ENCODE peak calls at places on chromosome 14, in ten cellular contexts. One of them, this sample, is unnamed.

GRCh38 chr14:96100171-96101064 is 61.3 kb downstream of the C14orf132 start:
- DNase-seq in mesendoderm: peak
- DNase-seq in prostate gland: peak
- DNase-seq in AG04450: peak
- DNase-seq in mucosa of descending colon: peak
- DNase-seq in choroid plexus epithelial cell: peak
- DNase-seq in HFF-Myc: peak
- DNase-seq in aorta: peak
- DNase-seq in fibroblast of mammary gland: peak
- DNase-seq in coronary artery: peak
- DNase-seq in this sample: no peak

GRCh38 chr14:68576496-68577244 is 216.2 kb downstream of the ZFP36L1 start:
- DNase-seq in mucosa of descending colon: no peak
- DNase-seq in AG04450: no peak
- DNase-seq in aorta: no peak
- DNase-seq in coronary artery: no peak
- DNase-seq in prostate gland: no peak
- DNase-seq in mesendoderm: no peak
- DNase-seq in HFF-Myc: no peak
- DNase-seq in fibroblast of mammary gland: peak
- DNase-seq in choroid plexus epithelial cell: peak
- DNase-seq in this sample: no peak

GRCh38 chr14:61080591-61081010 is 99.6 kb downstream of the SLC38A6 start:
- DNase-seq in HFF-Myc: peak
- DNase-seq in coronary artery: no peak
- DNase-seq in mucosa of descending colon: no peak
- DNase-seq in aorta: no peak
- DNase-seq in fibroblast of mammary gland: peak
- DNase-seq in choroid plexus epithelial cell: peak
- DNase-seq in prostate gland: no peak
- DNase-seq in mesendoderm: peak
- DNase-seq in AG04450: peak
- DNase-seq in this sample: peak

GRCh38 chr14:72781476-72782181 is 112.3 kb downstream of the DPF3 start:
- DNase-seq in mesendoderm: peak
- DNase-seq in coronary artery: peak
- DNase-seq in fibroblast of mammary gland: peak
- DNase-seq in AG04450: no peak
- DNase-seq in choroid plexus epithelial cell: peak
- DNase-seq in prostate gland: no peak
- DNase-seq in aorta: no peak
- DNase-seq in HFF-Myc: no peak
- DNase-seq in mucosa of descending colon: no peak
- DNase-seq in this sample: peak

GRCh38 chr14:101475468-101476257 is 85.6 kb upstream of the DIO3 start:
- DNase-seq in prostate gland: no peak
- DNase-seq in choroid plexus epithelial cell: peak
- DNase-seq in coronary artery: peak
- DNase-seq in mesendoderm: no peak
- DNase-seq in aorta: no peak
- DNase-seq in AG04450: peak
- DNase-seq in mucosa of descending colon: no peak
- DNase-seq in HFF-Myc: peak
- DNase-seq in fibroblast of mammary gland: peak
- DNase-seq in this sample: peak

GRCh38 chr14:75010472-75010871 is 7.8 kb downstream of the EIF2B2 start:
- DNase-seq in HFF-Myc: no peak
- DNase-seq in prostate gland: no peak
- DNase-seq in mesendoderm: no peak
- DNase-seq in aorta: no peak
- DNase-seq in mucosa of descending colon: no peak
- DNase-seq in AG04450: no peak
- DNase-seq in choroid plexus epithelial cell: peak
- DNase-seq in fibroblast of mammary gland: peak
- DNase-seq in coronary artery: no peak
- DNase-seq in this sample: no peak

GRCh38 chr14:77823378-77823777 is 23.5 kb downstream of the ADCK1 start:
- DNase-seq in mucosa of descending colon: no peak
- DNase-seq in coronary artery: no peak
- DNase-seq in mesendoderm: no peak
- DNase-seq in choroid plexus epithelial cell: no peak
- DNase-seq in fibroblast of mammary gland: no peak
- DNase-seq in AG04450: no peak
- DNase-seq in aorta: no peak
- DNase-seq in prostate gland: no peak
- DNase-seq in HFF-Myc: no peak
- DNase-seq in this sample: no peak

GRCh38 chr14:58746261-58746660 is 108.5 kb downstream of the DACT1 start:
- DNase-seq in fibroblast of mammary gland: peak
- DNase-seq in aorta: no peak
- DNase-seq in AG04450: peak
- DNase-seq in mesendoderm: no peak
- DNase-seq in HFF-Myc: no peak
- DNase-seq in choroid plexus epithelial cell: peak
- DNase-seq in mucosa of descending colon: no peak
- DNase-seq in coronary artery: no peak
- DNase-seq in prostate gland: peak
- DNase-seq in this sample: no peak

GRCh38 chr14:29527286-29527685 is 400.4 kb downstream of the PRKD1 start:
- DNase-seq in AG04450: no peak
- DNase-seq in fibroblast of mammary gland: no peak
- DNase-seq in prostate gland: no peak
- DNase-seq in mucosa of descending colon: no peak
- DNase-seq in mesendoderm: no peak
- DNase-seq in HFF-Myc: no peak
- DNase-seq in choroid plexus epithelial cell: no peak
- DNase-seq in aorta: no peak
- DNase-seq in coronary artery: no peak
- DNase-seq in this sample: no peak

GRCh38 chr14:43041976-43042375 is 1435.3 kb downstream of the LRFN5 start:
- DNase-seq in choroid plexus epithelial cell: no peak
- DNase-seq in AG04450: no peak
- DNase-seq in mucosa of descending colon: no peak
- DNase-seq in aorta: no peak
- DNase-seq in HFF-Myc: no peak
- DNase-seq in fibroblast of mammary gland: no peak
- DNase-seq in prostate gland: no peak
- DNase-seq in mesendoderm: no peak
- DNase-seq in coronary artery: no peak
- DNase-seq in this sample: no peak

GRCh38 chr14:68938515-68939423 is 40.3 kb downstream of the ACTN1 start:
- DNase-seq in mesendoderm: peak
- DNase-seq in mucosa of descending colon: peak
- DNase-seq in coronary artery: no peak
- DNase-seq in choroid plexus epithelial cell: peak
- DNase-seq in fibroblast of mammary gland: no peak
- DNase-seq in prostate gland: peak
- DNase-seq in HFF-Myc: no peak
- DNase-seq in aorta: peak
- DNase-seq in AG04450: no peak
- DNase-seq in this sample: no peak

DNA sequence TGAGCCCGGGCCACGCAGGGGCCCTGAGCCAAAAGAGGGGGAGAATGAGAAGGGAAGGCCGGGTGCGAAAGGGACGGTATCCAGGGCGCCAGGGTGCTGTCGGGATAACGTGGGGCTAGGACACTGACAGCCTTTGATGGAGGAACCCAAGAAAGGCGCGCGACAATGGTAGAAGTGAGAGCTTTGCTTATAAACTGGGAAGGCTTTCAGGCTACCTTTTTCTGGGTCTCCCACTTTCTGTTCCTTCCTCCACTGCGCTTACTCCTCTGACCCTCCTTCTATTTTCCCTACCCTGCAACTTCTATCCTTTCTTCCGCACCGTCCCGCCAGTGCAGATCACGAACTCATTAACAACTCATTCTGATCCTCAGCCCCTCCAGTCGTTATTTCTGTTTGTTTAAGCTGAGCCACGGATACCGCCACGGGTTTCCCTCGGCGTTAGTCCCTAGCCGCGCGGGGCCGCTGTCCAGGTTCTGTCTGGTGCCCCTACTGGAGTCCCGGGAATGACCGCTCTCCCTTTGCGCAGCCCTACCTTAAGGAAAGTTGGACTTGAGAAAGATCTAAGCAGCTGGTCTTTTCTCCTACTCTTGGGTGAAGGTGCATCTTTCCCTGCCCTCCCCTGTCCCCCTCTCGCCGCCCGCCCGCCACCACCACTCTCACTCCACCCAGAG is 3.0 kb downstream of the SSTR1 start:
- DNase-seq in HFF-Myc: no peak
- DNase-seq in fibroblast of mammary gland: peak
- DNase-seq in mesendoderm: no peak
- DNase-seq in choroid plexus epithelial cell: peak
- DNase-seq in AG04450: no peak
- DNase-seq in mucosa of descending colon: peak
- DNase-seq in aorta: no peak
- DNase-seq in coronary artery: no peak
- DNase-seq in prostate gland: no peak
- DNase-seq in this sample: no peak
- H3K4me3 ChIP-seq in HFF-Myc: peak
- H3K4me3 ChIP-seq in fibroblast of mammary gland: peak
- H3K4me3 ChIP-seq in mesendoderm: no peak
- H3K4me3 ChIP-seq in choroid plexus epithelial cell: no peak
- H3K4me3 ChIP-seq in AG04450: peak
- H3K4me3 ChIP-seq in mucosa of descending colon: no peak
- H3K4me3 ChIP-seq in aorta: peak
- H3K4me3 ChIP-seq in coronary artery: peak
- H3K4me3 ChIP-seq in prostate gland: no peak
- H3K4me3 ChIP-seq in this sample: peak

DNA sequence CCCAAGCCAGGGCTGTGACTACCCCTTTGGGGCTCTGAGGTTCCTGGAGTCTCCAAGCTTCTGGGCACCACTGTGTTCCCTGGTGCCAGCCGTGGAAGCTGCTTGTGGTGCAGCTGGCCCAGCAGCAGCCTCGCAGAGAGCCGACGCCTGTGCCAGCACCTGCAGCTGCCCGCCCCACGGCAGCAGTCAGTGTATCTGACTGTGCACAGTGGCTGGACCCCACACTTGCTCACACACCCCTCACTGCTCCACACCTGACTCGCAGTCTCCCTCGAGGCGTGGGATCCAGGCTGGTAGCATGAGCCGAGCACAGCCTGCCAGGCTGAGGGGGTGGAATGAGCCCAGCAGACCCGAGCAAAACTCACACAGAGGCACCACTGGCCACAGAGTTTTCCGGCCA is 325.2 kb downstream of the PCNX1 start:
- DNase-seq in mucosa of descending colon: no peak
- DNase-seq in mesendoderm: no peak
- DNase-seq in aorta: no peak
- DNase-seq in HFF-Myc: no peak
- DNase-seq in AG04450: no peak
- DNase-seq in choroid plexus epithelial cell: no peak
- DNase-seq in fibroblast of mammary gland: no peak
- DNase-seq in prostate gland: no peak
- DNase-seq in coronary artery: no peak
- DNase-seq in this sample: no peak
- H3K4me3 ChIP-seq in mucosa of descending colon: no peak
- H3K4me3 ChIP-seq in mesendoderm: no peak
- H3K4me3 ChIP-seq in aorta: no peak
- H3K4me3 ChIP-seq in HFF-Myc: no peak
- H3K4me3 ChIP-seq in AG04450: no peak
- H3K4me3 ChIP-seq in choroid plexus epithelial cell: no peak
- H3K4me3 ChIP-seq in fibroblast of mammary gland: no peak
- H3K4me3 ChIP-seq in prostate gland: no peak
- H3K4me3 ChIP-seq in coronary artery: no peak
- H3K4me3 ChIP-seq in this sample: no peak

GRCh38 chr14:94768521-94769412 is 1.1 kb downstream of the GSC start:
- DNase-seq in mucosa of descending colon: no peak
- DNase-seq in fibroblast of mammary gland: peak
- DNase-seq in HFF-Myc: no peak
- DNase-seq in coronary artery: no peak
- DNase-seq in choroid plexus epithelial cell: no peak
- DNase-seq in AG04450: no peak
- DNase-seq in prostate gland: no peak
- DNase-seq in aorta: no peak
- DNase-seq in mesendoderm: peak
- DNase-seq in this sample: no peak
- H3K4me3 ChIP-seq in mucosa of descending colon: no peak
- H3K4me3 ChIP-seq in fibroblast of mammary gland: peak
- H3K4me3 ChIP-seq in HFF-Myc: no peak
- H3K4me3 ChIP-seq in coronary artery: peak
- H3K4me3 ChIP-seq in choroid plexus epithelial cell: no peak
- H3K4me3 ChIP-seq in AG04450: no peak
- H3K4me3 ChIP-seq in prostate gland: peak
- H3K4me3 ChIP-seq in aorta: no peak
- H3K4me3 ChIP-seq in mesendoderm: peak
- H3K4me3 ChIP-seq in this sample: peak

GRCh38 chr14:22493143-22493542 is 95.9 kb downstream of the DAD1 start:
- DNase-seq in mesendoderm: no peak
- DNase-seq in coronary artery: no peak
- DNase-seq in AG04450: no peak
- DNase-seq in HFF-Myc: no peak
- DNase-seq in mucosa of descending colon: no peak
- DNase-seq in aorta: no peak
- DNase-seq in choroid plexus epithelial cell: no peak
- DNase-seq in prostate gland: no peak
- DNase-seq in fibroblast of mammary gland: no peak
- DNase-seq in this sample: no peak

GRCh38 chr14:22491683-22492483 is 97.1 kb downstream of the DAD1 start:
- DNase-seq in aorta: no peak
- DNase-seq in AG04450: no peak
- DNase-seq in fibroblast of mammary gland: no peak
- DNase-seq in prostate gland: no peak
- DNase-seq in mesendoderm: no peak
- DNase-seq in mucosa of descending colon: no peak
- DNase-seq in HFF-Myc: no peak
- DNase-seq in choroid plexus epithelial cell: no peak
- DNase-seq in coronary artery: no peak
- DNase-seq in this sample: no peak

GRCh38 chr14:22492601-22493000 is 96.4 kb downstream of the DAD1 start:
- DNase-seq in coronary artery: no peak
- DNase-seq in AG04450: no peak
- DNase-seq in HFF-Myc: no peak
- DNase-seq in choroid plexus epithelial cell: no peak
- DNase-seq in mesendoderm: no peak
- DNase-seq in aorta: no peak
- DNase-seq in mucosa of descending colon: no peak
- DNase-seq in prostate gland: no peak
- DNase-seq in fibroblast of mammary gland: no peak
- DNase-seq in this sample: no peak

GRCh38 chr14:22494486-22495135 is 94.4 kb downstream of the DAD1 start:
- DNase-seq in coronary artery: no peak
- DNase-seq in AG04450: no peak
- DNase-seq in fibroblast of mammary gland: no peak
- DNase-seq in HFF-Myc: no peak
- DNase-seq in mesendoderm: no peak
- DNase-seq in aorta: no peak
- DNase-seq in prostate gland: no peak
- DNase-seq in mucosa of descending colon: no peak
- DNase-seq in choroid plexus epithelial cell: no peak
- DNase-seq in this sample: no peak

DNA sequence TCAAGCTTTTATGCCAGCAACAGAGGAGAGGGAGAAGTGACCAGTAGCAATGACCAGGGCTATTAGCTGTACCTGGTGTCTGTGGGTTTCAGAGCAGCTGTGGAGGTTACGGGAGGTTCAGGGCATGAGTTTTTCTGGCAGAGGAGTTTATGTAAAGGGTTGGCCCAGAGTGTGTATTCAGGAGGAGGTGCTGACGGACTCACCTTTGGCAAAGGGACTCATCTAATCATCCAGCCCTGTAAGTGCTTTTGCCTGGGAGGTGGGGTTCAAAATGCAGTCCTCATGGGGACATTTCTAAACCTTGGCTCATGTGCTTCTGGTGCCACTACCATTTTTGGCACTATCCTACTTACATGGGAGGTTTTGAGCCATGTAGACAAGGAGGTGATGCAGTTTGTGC is 95.3 kb downstream of the DAD1 start:
- DNase-seq in coronary artery: no peak
- DNase-seq in fibroblast of mammary gland: no peak
- DNase-seq in aorta: no peak
- DNase-seq in mesendoderm: no peak
- DNase-seq in prostate gland: no peak
- DNase-seq in AG04450: no peak
- DNase-seq in mucosa of descending colon: no peak
- DNase-seq in HFF-Myc: no peak
- DNase-seq in choroid plexus epithelial cell: no peak
- DNase-seq in this sample: no peak
- H3K4me3 ChIP-seq in coronary artery: no peak
- H3K4me3 ChIP-seq in fibroblast of mammary gland: no peak
- H3K4me3 ChIP-seq in aorta: no peak
- H3K4me3 ChIP-seq in mesendoderm: no peak
- H3K4me3 ChIP-seq in prostate gland: no peak
- H3K4me3 ChIP-seq in AG04450: no peak
- H3K4me3 ChIP-seq in mucosa of descending colon: no peak
- H3K4me3 ChIP-seq in HFF-Myc: no peak
- H3K4me3 ChIP-seq in choroid plexus epithelial cell: no peak
- H3K4me3 ChIP-seq in this sample: no peak

This sample was measured in skeletal muscle cell.